ENCODE peak calls at places on chromosomes 3 and 15, in five cellular contexts. One of them, this sample, is unnamed.

GRCh38 chr15:101068961-101069734 is 150.0 kb downstream of the LRRK1 start:
- DNase-seq in GM23248: peak; percentile 16
- DNase-seq in PC-3: no peak
- DNase-seq in neuronal stem cell: peak; percentile 79
- DNase-seq in fibroblast of lung: peak; percentile 29
- DNase-seq in this sample: no peak

GRCh38 chr15:41661078-41661528 is 898 bp downstream of the MGA start:
- DNase-seq in GM23248: no peak
- DNase-seq in PC-3: peak; percentile 41
- DNase-seq in neuronal stem cell: no peak
- DNase-seq in fibroblast of lung: no peak
- DNase-seq in this sample: peak; percentile 10

GRCh38 chr3:73625124-73625665 is 454 bp upstream of the PDZRN3 start:
- DNase-seq in GM23248: peak; percentile 86
- DNase-seq in PC-3: no peak
- DNase-seq in neuronal stem cell: peak; percentile 45
- DNase-seq in fibroblast of lung: peak; percentile 52
- DNase-seq in this sample: no peak

GRCh38 chr3:177679568-177680441 is 482.5 kb upstream of the TBL1XR1 start:
- DNase-seq in GM23248: peak; percentile 46
- DNase-seq in PC-3: no peak
- DNase-seq in neuronal stem cell: no peak
- DNase-seq in fibroblast of lung: peak; percentile 90
- DNase-seq in this sample: peak; percentile 57

GRCh38 chr15:25188051-25188450 is 233.3 kb downstream of the SNRPN start:
- DNase-seq in GM23248: no peak
- DNase-seq in PC-3: no peak
- DNase-seq in neuronal stem cell: no peak
- DNase-seq in fibroblast of lung: no peak
- DNase-seq in this sample: no peak

GRCh38 chr3:52779411-52780297 is 2.3 kb downstream of the ITIH1 start:
- DNase-seq in GM23248: no peak
- DNase-seq in PC-3: no peak
- DNase-seq in neuronal stem cell: no peak
- DNase-seq in fibroblast of lung: no peak
- DNase-seq in this sample: no peak

GRCh38 chr3:161264771-161265343 is 43.7 kb downstream of the NMD3 start:
- DNase-seq in GM23248: peak; percentile 46
- DNase-seq in PC-3: no peak
- DNase-seq in neuronal stem cell: no peak
- DNase-seq in fibroblast of lung: peak; percentile 55
- DNase-seq in this sample: no peak

GRCh38 chr3:141055536-141056445 is 4.6 kb downstream of the SPSB4 start:
- DNase-seq in GM23248: no peak
- DNase-seq in PC-3: no peak
- DNase-seq in neuronal stem cell: no peak
- DNase-seq in fibroblast of lung: no peak
- DNase-seq in this sample: no peak

GRCh38 chr15:57727031-57727430 is 20.5 kb downstream of the POLR2M start:
- DNase-seq in GM23248: peak; percentile 32
- DNase-seq in PC-3: no peak
- DNase-seq in neuronal stem cell: no peak
- DNase-seq in fibroblast of lung: peak; percentile 36
- DNase-seq in this sample: no peak

GRCh38 chr15:98676586-98677270 is 28.4 kb downstream of the IGF1R start:
- DNase-seq in GM23248: no peak
- DNase-seq in PC-3: no peak
- DNase-seq in neuronal stem cell: no peak
- DNase-seq in fibroblast of lung: no peak
- DNase-seq in this sample: no peak

GRCh38 chr15:56964182-56964581 is 45.7 kb downstream of the TCF12 start:
- DNase-seq in GM23248: peak; percentile 52
- DNase-seq in PC-3: no peak
- DNase-seq in neuronal stem cell: no peak
- DNase-seq in fibroblast of lung: peak; percentile 66
- DNase-seq in this sample: no peak

GRCh38 chr3:128998532-128998931 is 2.6 kb upstream of the EFCC1 start:
- DNase-seq in GM23248: no peak
- DNase-seq in PC-3: no peak
- DNase-seq in neuronal stem cell: no peak
- DNase-seq in fibroblast of lung: no peak
- DNase-seq in this sample: no peak

GRCh38 chr3:64685331-64685799 is 2.4 kb downstream of the ADAMTS9 start:
- DNase-seq in GM23248: peak; percentile 65
- DNase-seq in PC-3: no peak
- DNase-seq in neuronal stem cell: no peak
- DNase-seq in fibroblast of lung: peak; percentile 52
- DNase-seq in this sample: no peak

GRCh38 chr3:31724144-31724543 is 191.4 kb downstream of the STT3B start:
- DNase-seq in GM23248: no peak
- DNase-seq in PC-3: no peak
- DNase-seq in neuronal stem cell: peak; percentile 23
- DNase-seq in fibroblast of lung: no peak
- DNase-seq in this sample: no peak

GRCh38 chr3:76638006-76638405 is 401.9 kb upstream of the ROBO2 start:
- DNase-seq in GM23248: peak; percentile 5
- DNase-seq in PC-3: no peak
- DNase-seq in neuronal stem cell: no peak
- DNase-seq in fibroblast of lung: peak; percentile 0
- DNase-seq in this sample: no peak

GRCh38 chr15:98834976-98835375 is 172.6 kb downstream of the PGPEP1L start:
- DNase-seq in GM23248: no peak
- DNase-seq in PC-3: no peak
- DNase-seq in neuronal stem cell: no peak
- DNase-seq in fibroblast of lung: no peak
- DNase-seq in this sample: no peak

GRCh38 chr3:72597756-72598195 is 250.5 kb downstream of the SHQ1 start:
- DNase-seq in GM23248: peak; percentile 44
- DNase-seq in PC-3: no peak
- DNase-seq in neuronal stem cell: no peak
- DNase-seq in fibroblast of lung: peak; percentile 21
- DNase-seq in this sample: no peak

GRCh38 chr3:16667633-16668032 is 62.4 kb upstream of the DAZL start:
- DNase-seq in GM23248: no peak
- DNase-seq in PC-3: no peak
- DNase-seq in neuronal stem cell: no peak
- DNase-seq in fibroblast of lung: no peak
- DNase-seq in this sample: no peak

GRCh38 chr3:26118165-26118564 is 328.3 kb downstream of the OXSM start:
- DNase-seq in GM23248: no peak
- DNase-seq in PC-3: no peak
- DNase-seq in neuronal stem cell: no peak
- DNase-seq in fibroblast of lung: no peak
- DNase-seq in this sample: peak; percentile 67

GRCh38 chr3:59970384-59970783 is 920.6 kb upstream of the CFAP20DC start:
- DNase-seq in GM23248: no peak
- DNase-seq in PC-3: no peak
- DNase-seq in neuronal stem cell: no peak
- DNase-seq in fibroblast of lung: no peak
- DNase-seq in this sample: no peak

GRCh38 chr3:66021731-66022131 is 17.0 kb downstream of the MAGI1 start:
- DNase-seq in GM23248: peak; percentile 56
- DNase-seq in PC-3: peak; percentile 67
- DNase-seq in neuronal stem cell: no peak
- DNase-seq in fibroblast of lung: peak; percentile 55
- DNase-seq in this sample: no peak

GRCh38 chr3:119990888-119991287 is 103.4 kb downstream of the GSK3B start:
- DNase-seq in GM23248: peak; percentile 54
- DNase-seq in PC-3: peak; percentile 37
- DNase-seq in neuronal stem cell: no peak
- DNase-seq in fibroblast of lung: peak; percentile 59
- DNase-seq in this sample: no peak

GRCh38 chr3:131549340-131549739 is 46.6 kb upstream of the MRPL3 start:
- DNase-seq in GM23248: peak; percentile 27
- DNase-seq in PC-3: peak; percentile 40
- DNase-seq in neuronal stem cell: no peak
- DNase-seq in fibroblast of lung: no peak
- DNase-seq in this sample: peak; percentile 46

GRCh38 chr15:85504739-85505676 is 124.6 kb downstream of the AKAP13 start:
- DNase-seq in GM23248: peak; percentile 73
- DNase-seq in PC-3: peak; percentile 73
- DNase-seq in neuronal stem cell: peak; percentile 32
- DNase-seq in fibroblast of lung: peak; percentile 58
- DNase-seq in this sample: peak; percentile 64

GRCh38 chr15:52082197-52083036 is 30.2 kb downstream of the BCL2L10 start:
- DNase-seq in GM23248: no peak
- DNase-seq in PC-3: no peak
- DNase-seq in neuronal stem cell: no peak
- DNase-seq in fibroblast of lung: peak; percentile 84
- DNase-seq in this sample: peak; percentile 81

GRCh38 chr3:30527186-30527585 is 79.2 kb upstream of the TGFBR2 start:
- DNase-seq in GM23248: no peak
- DNase-seq in PC-3: no peak
- DNase-seq in neuronal stem cell: no peak
- DNase-seq in fibroblast of lung: no peak
- DNase-seq in this sample: no peak
- H3K9ac ChIP-seq in GM23248: no peak overlapping the region
- H3K9ac ChIP-seq in PC-3: no peak overlapping the region
- H3K9ac ChIP-seq in neuronal stem cell: no peak overlapping the region
- H3K9ac ChIP-seq in fibroblast of lung: no peak overlapping the region
- H3K9ac ChIP-seq in this sample: no peak overlapping the region

GRCh38 chr3:13010770-13011169 is 62.5 kb downstream of the IQSEC1 start:
- DNase-seq in GM23248: no peak
- DNase-seq in PC-3: no peak
- DNase-seq in neuronal stem cell: no peak
- DNase-seq in fibroblast of lung: no peak
- DNase-seq in this sample: no peak

GRCh38 chr3:13009946-13010315 is 63.3 kb downstream of the IQSEC1 start:
- DNase-seq in GM23248: no peak
- DNase-seq in PC-3: no peak
- DNase-seq in neuronal stem cell: no peak
- DNase-seq in fibroblast of lung: no peak
- DNase-seq in this sample: peak; percentile 23

GRCh38 chr3:13013151-13013561 is 60.1 kb downstream of the IQSEC1 start:
- DNase-seq in GM23248: no peak
- DNase-seq in PC-3: no peak
- DNase-seq in neuronal stem cell: no peak
- DNase-seq in fibroblast of lung: no peak
- DNase-seq in this sample: peak; percentile 12

GRCh38 chr3:13012228-13012691 is 61.0 kb downstream of the IQSEC1 start:
- DNase-seq in GM23248: peak; percentile 34
- DNase-seq in PC-3: no peak
- DNase-seq in neuronal stem cell: no peak
- DNase-seq in fibroblast of lung: no peak
- DNase-seq in this sample: peak; percentile 81

GRCh38 chr3:13011369-13012227 is 61.6 kb downstream of the IQSEC1 start:
- DNase-seq in GM23248: no peak
- DNase-seq in PC-3: peak; percentile 12
- DNase-seq in neuronal stem cell: no peak
- DNase-seq in fibroblast of lung: no peak
- DNase-seq in this sample: peak; percentile 96
- H3K9ac ChIP-seq in GM23248: no peak overlapping the region
- H3K9ac ChIP-seq in PC-3: no peak overlapping the region
- H3K9ac ChIP-seq in neuronal stem cell: peak overlapping the region; percentile 65
- H3K9ac ChIP-seq in fibroblast of lung: no peak overlapping the region
- H3K9ac ChIP-seq in this sample: peak overlapping the region; percentile 99

GRCh38 chr3:23672628-23673027 is 133.1 kb upstream of the UBE2E1 start:
- DNase-seq in GM23248: no peak
- DNase-seq in PC-3: no peak
- DNase-seq in neuronal stem cell: no peak
- DNase-seq in fibroblast of lung: no peak
- DNase-seq in this sample: no peak

GRCh38 chr3:23669541-23670255 is 136.1 kb upstream of the UBE2E1 start:
- DNase-seq in GM23248: no peak
- DNase-seq in PC-3: peak; percentile 96
- DNase-seq in neuronal stem cell: no peak
- DNase-seq in fibroblast of lung: no peak
- DNase-seq in this sample: no peak

GRCh38 chr3:23668430-23668904 is 137.3 kb upstream of the UBE2E1 start:
- DNase-seq in GM23248: peak; percentile 86
- DNase-seq in PC-3: peak; percentile 97
- DNase-seq in neuronal stem cell: no peak
- DNase-seq in fibroblast of lung: peak; percentile 94
- DNase-seq in this sample: no peak

GRCh38 chr3:23675010-23675409 is 130.7 kb upstream of the UBE2E1 start:
- DNase-seq in GM23248: no peak
- DNase-seq in PC-3: no peak
- DNase-seq in neuronal stem cell: no peak
- DNase-seq in fibroblast of lung: no peak
- DNase-seq in this sample: no peak

DNA sequence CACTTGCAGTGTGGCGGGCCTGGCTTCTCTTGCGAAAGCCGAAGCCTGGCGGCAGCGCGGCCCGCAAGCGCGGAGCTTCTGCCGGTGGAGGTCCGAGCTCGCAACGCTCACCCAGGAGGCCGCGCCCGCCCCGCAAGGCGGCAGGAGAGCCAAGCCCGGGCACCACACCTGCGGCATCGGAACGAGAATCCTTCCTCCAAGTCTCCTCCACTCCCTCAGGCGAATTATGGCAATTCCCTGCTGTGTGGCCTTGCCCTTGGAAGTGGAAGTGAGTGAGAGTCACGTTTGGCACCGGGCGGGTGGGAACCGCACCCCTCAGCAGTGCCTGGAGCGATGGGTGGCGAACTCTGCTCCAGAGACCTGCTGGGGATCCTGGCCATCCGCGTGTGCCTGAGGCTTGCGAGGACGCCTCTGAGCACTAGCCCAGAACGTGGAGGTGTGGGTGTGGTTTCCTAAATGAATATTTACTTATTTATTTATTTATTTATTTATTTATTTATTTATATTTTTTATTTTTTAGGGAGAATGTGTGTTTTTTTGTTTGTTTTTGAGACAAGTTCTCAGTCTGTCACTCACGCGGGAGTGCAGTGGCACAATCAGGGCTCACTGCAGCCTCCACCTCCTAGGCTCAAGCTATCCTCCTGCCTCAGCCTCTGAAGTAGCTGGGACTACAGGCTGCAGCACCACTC is 133.7 kb upstream of the UBE2E1 start:
- DNase-seq in GM23248: peak; percentile 19
- DNase-seq in PC-3: peak; percentile 68
- DNase-seq in neuronal stem cell: no peak
- DNase-seq in fibroblast of lung: peak; percentile 35
- DNase-seq in this sample: no peak
- H3K9ac ChIP-seq in GM23248: no peak overlapping the region
- H3K9ac ChIP-seq in PC-3: peak overlapping the region; percentile 60
- H3K9ac ChIP-seq in neuronal stem cell: no peak overlapping the region
- H3K9ac ChIP-seq in fibroblast of lung: no peak overlapping the region
- H3K9ac ChIP-seq in this sample: no peak overlapping the region

DNA sequence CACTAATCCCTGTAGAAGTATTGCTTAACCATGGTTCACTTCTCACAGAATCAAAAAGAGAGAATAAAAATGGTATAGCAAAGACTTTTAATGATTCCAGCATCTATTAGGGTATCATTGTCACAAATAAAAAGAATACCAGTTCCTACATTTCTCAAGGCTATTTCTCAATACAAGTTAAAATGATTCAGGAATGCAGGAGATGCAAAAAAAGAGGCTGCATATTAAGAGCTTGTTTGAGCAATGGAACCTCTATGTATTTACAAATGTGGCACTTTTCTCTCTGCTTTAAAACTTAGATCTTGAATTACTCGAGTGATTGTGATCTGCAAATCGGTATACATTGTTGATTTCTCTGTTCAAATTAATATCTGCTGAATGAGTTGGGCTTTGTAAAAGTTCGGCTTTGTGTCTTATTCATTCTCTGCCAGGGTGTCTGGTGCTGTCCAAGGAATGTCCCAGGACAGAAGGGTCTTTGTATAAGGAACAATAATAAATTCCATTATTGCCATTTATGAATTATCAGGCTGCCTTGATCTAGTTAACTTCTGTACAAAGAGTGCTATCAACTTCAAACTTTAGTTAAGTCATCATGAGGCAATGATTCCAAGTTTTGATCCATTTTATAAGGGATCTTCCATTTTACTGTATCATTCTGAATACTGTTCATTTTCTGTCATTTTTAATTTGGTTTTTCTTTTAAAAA is 364.2 kb downstream of the RBMS3 start:
- DNase-seq in GM23248: peak; percentile 64
- DNase-seq in PC-3: no peak
- DNase-seq in neuronal stem cell: no peak
- DNase-seq in fibroblast of lung: peak; percentile 6
- DNase-seq in this sample: no peak
- H3K9ac ChIP-seq in GM23248: peak overlapping the region; percentile 3
- H3K9ac ChIP-seq in PC-3: no peak overlapping the region
- H3K9ac ChIP-seq in neuronal stem cell: no peak overlapping the region
- H3K9ac ChIP-seq in fibroblast of lung: no peak overlapping the region
- H3K9ac ChIP-seq in this sample: no peak overlapping the region

This sample was measured in MM.1S.